ENCODE peak calls at places on chromosomes 6 and 20, in ten cellular contexts. I, K, B, C, O, P, Y, S, V and F are unnamed samples.

GRCh38 chr6:163708459-163708858 is 293.9 kb downstream of the QKI start:
- DNase-seq in B (no peak), O (no peak), K (no peak), P (no peak), S (no peak), Y (no peak), C (no peak), V (no peak), I (peak), F (peak)

GRCh38 chr20:33719277-33719988 is 677 bp downstream of the PXMP4 start:
- DNase-seq in V (no peak), I (no peak), Y (no peak), P (no peak), B (no peak), O (no peak), C (no peak), S (no peak), K (no peak), F (no peak)

GRCh38 chr20:31721408-31722332 is 998 bp downstream of the BCL2L1 start:
- DNase-seq in V (no peak), O (peak), K (no peak), C (no peak), B (no peak), Y (no peak), I (peak), P (no peak), S (no peak), F (peak)

GRCh38 chr20:59232618-59233017 is 67.8 kb upstream of the EDN3 start:
- DNase-seq in B (no peak), O (no peak), V (no peak), I (no peak), K (no peak), P (no peak), C (no peak), Y (no peak), S (no peak), F (no peak)

GRCh38 chr6:99236010-99236409 is 113.5 kb downstream of the FAXC start:
- DNase-seq in P (no peak), C (no peak), K (no peak), V (no peak), B (no peak), Y (no peak), I (no peak), O (no peak), S (no peak), F (no peak)

GRCh38 chr6:69867075-69867911 is 937 bp downstream of the COL19A1 start:
- DNase-seq in P (peak), O (peak), I (peak), C (peak), V (peak), B (peak), K (peak), S (peak), Y (peak), F (peak)

GRCh38 chr6:134853111-134854055 is 96.5 kb downstream of the ALDH8A1 start:
- DNase-seq in V (no peak), S (peak), B (no peak), Y (no peak), C (no peak), P (no peak), I (no peak), K (peak), O (no peak), F (peak)

GRCh38 chr6:37033255-37033654 is 27.8 kb downstream of the FGD2 start:
- DNase-seq in I (no peak), V (no peak), K (no peak), B (no peak), C (no peak), Y (no peak), P (no peak), O (no peak), S (no peak), F (peak)

GRCh38 chr20:24959591-24960301 is 10.7 kb downstream of the CST7 start:
- DNase-seq in C (no peak), B (no peak), Y (no peak), V (no peak), I (no peak), K (no peak), S (no peak), P (no peak), O (no peak), F (no peak)

GRCh38 chr6:128167552-128167951 is 266.7 kb upstream of the THEMIS start:
- DNase-seq in P (no peak), Y (no peak), B (no peak), C (no peak), O (no peak), I (no peak), S (no peak), K (no peak), V (no peak), F (no peak)

GRCh38 chr6:3323148-3323547 is 64.4 kb downstream of the PSMG4 start:
- DNase-seq in B (no peak), C (no peak), S (no peak), I (no peak), O (no peak), K (no peak), Y (no peak), V (no peak), P (no peak), F (no peak)

GRCh38 chr6:9140861-9141534 is 705.7 kb upstream of the SLC35B3 start:
- DNase-seq in C (no peak), V (no peak), S (peak), I (no peak), K (peak), O (no peak), Y (no peak), B (no peak), P (no peak), F (peak)

GRCh38 chr20:17525650-17526049 is 5.5 kb downstream of the BFSP1 start:
- DNase-seq in B (peak), Y (no peak), I (no peak), K (no peak), V (peak), C (no peak), O (no peak), S (peak), P (no peak), F (peak)

GRCh38 chr6:162385980-162386379 is 341.6 kb downstream of the PRKN start:
- DNase-seq in S (no peak), K (peak), O (no peak), P (no peak), Y (no peak), V (no peak), I (no peak), C (no peak), B (no peak), F (no peak)

GRCh38 chr6:52077180-52077884 is 10.1 kb downstream of the PKHD1 start:
- DNase-seq in V (no peak), K (no peak), P (no peak), Y (no peak), B (no peak), I (no peak), O (no peak), C (no peak), S (no peak), F (no peak)

GRCh38 chr6:87068804-87069203 is 26.1 kb downstream of the CGA start:
- DNase-seq in B (no peak), C (no peak), P (no peak), Y (no peak), K (no peak), I (no peak), S (no peak), V (no peak), O (no peak), F (no peak)

GRCh38 chr20:53668981-53669380 is 75.3 kb upstream of the ZNF217 start:
- DNase-seq in Y (no peak), P (no peak), K (no peak), C (no peak), B (no peak), V (no peak), O (no peak), I (no peak), S (peak), F (no peak)

GRCh38 chr20:57429579-57430202 is 38.5 kb downstream of the RBM38 start:
- DNase-seq in Y (no peak), C (no peak), K (peak), S (no peak), B (no peak), P (no peak), I (no peak), O (no peak), V (peak), F (peak)

GRCh38 chr6:21731411-21732031 is 138.0 kb downstream of the SOX4 start:
- DNase-seq in B (no peak), S (no peak), V (peak), Y (no peak), C (no peak), I (no peak), K (peak), O (no peak), P (no peak), F (peak)

GRCh38 chr6:52925919-52926792 is 16.7 kb upstream of the GSTA3 start:
- DNase-seq in P (no peak), C (no peak), I (no peak), O (no peak), Y (no peak), B (no peak), K (no peak), V (no peak), S (no peak), F (no peak)

GRCh38 chr6:154113392-154113791 is 74.4 kb downstream of the OPRM1 start:
- DNase-seq in O (no peak), B (no peak), C (no peak), P (no peak), Y (no peak), K (no peak), I (no peak), S (no peak), V (peak), F (no peak)

GRCh38 chr20:49445176-49445575 is 37.3 kb downstream of the KCNB1 start:
- DNase-seq in K (no peak), C (no peak), O (no peak), S (peak), Y (no peak), I (no peak), V (peak), P (no peak), B (no peak), F (no peak)

GRCh38 chr6:139135578-139136545 is 982 bp downstream of the HECA start:
- DNase-seq in C (peak), O (peak), K (peak), B (peak), Y (no peak), P (peak), I (peak), S (peak), V (peak), F (peak)

GRCh38 chr6:116697475-116697874 is 16.5 kb downstream of the KPNA5 start:
- DNase-seq in O (no peak), V (no peak), I (no peak), S (no peak), P (no peak), B (no peak), Y (no peak), K (no peak), C (no peak), F (no peak)

GRCh38 chr20:1301031-1301529 is 27.9 kb downstream of the SDCBP2 start:
- DNase-seq in B (peak), V (peak), I (no peak), C (peak), K (peak), P (no peak), Y (no peak), S (no peak), O (no peak), F (peak)

GRCh38 chr6:70620746-70621145 is 46.9 kb upstream of the SMAP1 start:
- DNase-seq in O (no peak), V (no peak), C (no peak), S (no peak), Y (no peak), B (no peak), I (no peak), P (no peak), K (no peak), F (no peak)

GRCh38 chr20:46088409-46089075 is 1.2 kb downstream of the NCOA5 start:
- DNase-seq in V (peak), K (peak), C (no peak), B (no peak), I (no peak), O (no peak), S (peak), P (no peak), Y (no peak), F (peak)

GRCh38 chr20:15703171-15703911 is 869.9 kb downstream of the KIF16B start:
- DNase-seq in B (no peak), V (peak), O (no peak), Y (no peak), K (peak), C (no peak), S (peak), I (no peak), P (no peak), F (peak)

GRCh38 chr20:38790210-38791053 is 15.1 kb upstream of the PPP1R16B start:
- DNase-seq in P (peak), B (peak), V (peak), C (no peak), K (no peak), S (peak), O (no peak), I (no peak), Y (no peak), F (peak)

GRCh38 chr6:107679457-107679856 is 144.7 kb downstream of the SCML4 start:
- DNase-seq in P (no peak), C (no peak), K (no peak), O (no peak), B (peak), Y (no peak), I (no peak), S (no peak), V (no peak), F (no peak)

GRCh38 chr6:13357551-13358075 is 29.3 kb upstream of the TBC1D7 start:
- DNase-seq in S (no peak), I (no peak), C (no peak), O (no peak), Y (no peak), V (no peak), P (no peak), K (peak), B (no peak), F (peak)

GRCh38 chr6:105769987-105770386 is 316.1 kb upstream of the PRDM1 start:
- DNase-seq in Y (no peak), C (no peak), V (peak), O (no peak), K (no peak), S (no peak), P (no peak), I (no peak), B (no peak), F (peak)

GRCh38 chr6:11614534-11615213 is 77.1 kb downstream of the TMEM170B start:
- DNase-seq in P (no peak), Y (no peak), O (no peak), C (no peak), S (no peak), V (no peak), B (no peak), I (no peak), K (peak), F (peak)

GRCh38 chr6:14059791-14060436 is 57.7 kb upstream of the CD83 start:
- DNase-seq in O (peak), K (no peak), B (no peak), P (no peak), S (no peak), Y (no peak), C (no peak), V (peak), I (no peak), F (peak)

GRCh38 chr20:46206025-46206424 is 87.9 kb downstream of the CD40 start:
- DNase-seq in O (peak), S (no peak), I (peak), B (peak), K (no peak), C (no peak), V (peak), P (no peak), Y (no peak), F (peak)

GRCh38 chr6:119350202-119351004 is 842 bp upstream of the MAN1A1 start:
- DNase-seq in P (peak), K (peak), C (no peak), Y (peak), I (no peak), B (no peak), O (no peak), S (peak), V (peak), F (peak)